ENCODE peak calls at places on chromosomes 6 and 20, in nine cellular contexts. One of them, this sample, is unnamed.

GRCh38 chr20:40954521-40955165 is 74.0 kb upstream of the TOP1 start:
- DNase-seq in hepatocyte: no peak
- DNase-seq in HCT116: no peak
- DNase-seq in GM23338: no peak
- DNase-seq in neural progenitor cell: no peak
- DNase-seq in MM.1S: no peak
- DNase-seq in PC-3: no peak
- DNase-seq in OCI-LY7: no peak
- DNase-seq in SK-N-SH: no peak
- DNase-seq in this sample: no peak

GRCh38 chr6:11174245-11174616 is 58.2 kb downstream of the NEDD9 start:
- DNase-seq in hepatocyte: no peak
- DNase-seq in HCT116: no peak
- DNase-seq in GM23338: no peak
- DNase-seq in neural progenitor cell: no peak
- DNase-seq in MM.1S: no peak
- DNase-seq in PC-3: no peak
- DNase-seq in OCI-LY7: no peak
- DNase-seq in SK-N-SH: no peak
- DNase-seq in this sample: no peak

GRCh38 chr6:107386340-107386739 is 73.0 kb downstream of the PDSS2 start:
- DNase-seq in hepatocyte: no peak
- DNase-seq in HCT116: no peak
- DNase-seq in GM23338: no peak
- DNase-seq in neural progenitor cell: no peak
- DNase-seq in MM.1S: no peak
- DNase-seq in PC-3: peak; percentile 35
- DNase-seq in OCI-LY7: no peak
- DNase-seq in SK-N-SH: no peak
- DNase-seq in this sample: peak; percentile 27

GRCh38 chr6:70806086-70806485 is 138.4 kb downstream of the SMAP1 start:
- DNase-seq in hepatocyte: no peak
- DNase-seq in HCT116: no peak
- DNase-seq in GM23338: no peak
- DNase-seq in neural progenitor cell: peak; percentile 5
- DNase-seq in MM.1S: no peak
- DNase-seq in PC-3: no peak
- DNase-seq in OCI-LY7: no peak
- DNase-seq in SK-N-SH: no peak
- DNase-seq in this sample: no peak

GRCh38 chr20:59122377-59122932 is 41.2 kb upstream of the ZNF831 start:
- DNase-seq in hepatocyte: no peak
- DNase-seq in HCT116: no peak
- DNase-seq in GM23338: no peak
- DNase-seq in neural progenitor cell: peak; percentile 10
- DNase-seq in MM.1S: no peak
- DNase-seq in PC-3: no peak
- DNase-seq in OCI-LY7: peak; percentile 38
- DNase-seq in SK-N-SH: no peak
- DNase-seq in this sample: no peak

GRCh38 chr20:19631410-19631809 is 126.6 kb upstream of the RIN2 start:
- DNase-seq in hepatocyte: no peak
- DNase-seq in HCT116: no peak
- DNase-seq in GM23338: no peak
- DNase-seq in neural progenitor cell: no peak
- DNase-seq in MM.1S: no peak
- DNase-seq in PC-3: no peak
- DNase-seq in OCI-LY7: no peak
- DNase-seq in SK-N-SH: no peak
- DNase-seq in this sample: no peak

GRCh38 chr20:33096921-33097320 is 17.5 kb downstream of the BPIFB4 start:
- DNase-seq in hepatocyte: no peak
- DNase-seq in HCT116: no peak
- DNase-seq in GM23338: no peak
- DNase-seq in neural progenitor cell: no peak
- DNase-seq in MM.1S: no peak
- DNase-seq in PC-3: no peak
- DNase-seq in OCI-LY7: no peak
- DNase-seq in SK-N-SH: no peak
- DNase-seq in this sample: no peak

GRCh38 chr20:48531505-48531904 is 296.3 kb downstream of the PREX1 start:
- DNase-seq in hepatocyte: no peak
- DNase-seq in HCT116: no peak
- DNase-seq in GM23338: no peak
- DNase-seq in neural progenitor cell: no peak
- DNase-seq in MM.1S: no peak
- DNase-seq in PC-3: no peak
- DNase-seq in OCI-LY7: no peak
- DNase-seq in SK-N-SH: no peak
- DNase-seq in this sample: no peak

GRCh38 chr6:43983191-43983590 is 144.1 kb downstream of the MRPL14 start:
- DNase-seq in hepatocyte: no peak
- DNase-seq in HCT116: no peak
- DNase-seq in GM23338: no peak
- DNase-seq in neural progenitor cell: no peak
- DNase-seq in MM.1S: no peak
- DNase-seq in PC-3: no peak
- DNase-seq in OCI-LY7: no peak
- DNase-seq in SK-N-SH: peak; percentile 11
- DNase-seq in this sample: no peak

GRCh38 chr6:141123497-141123896 is 1009.2 kb upstream of the GJE1 start:
- DNase-seq in hepatocyte: no peak
- DNase-seq in HCT116: no peak
- DNase-seq in GM23338: no peak
- DNase-seq in neural progenitor cell: no peak
- DNase-seq in MM.1S: no peak
- DNase-seq in PC-3: no peak
- DNase-seq in OCI-LY7: no peak
- DNase-seq in SK-N-SH: no peak
- DNase-seq in this sample: no peak

GRCh38 chr20:60378620-60379019 is 420.4 kb downstream of the CDH26 start:
- DNase-seq in hepatocyte: no peak
- DNase-seq in HCT116: no peak
- DNase-seq in GM23338: no peak
- DNase-seq in neural progenitor cell: no peak
- DNase-seq in MM.1S: no peak
- DNase-seq in PC-3: no peak
- DNase-seq in OCI-LY7: no peak
- DNase-seq in SK-N-SH: no peak
- DNase-seq in this sample: no peak

DNA sequence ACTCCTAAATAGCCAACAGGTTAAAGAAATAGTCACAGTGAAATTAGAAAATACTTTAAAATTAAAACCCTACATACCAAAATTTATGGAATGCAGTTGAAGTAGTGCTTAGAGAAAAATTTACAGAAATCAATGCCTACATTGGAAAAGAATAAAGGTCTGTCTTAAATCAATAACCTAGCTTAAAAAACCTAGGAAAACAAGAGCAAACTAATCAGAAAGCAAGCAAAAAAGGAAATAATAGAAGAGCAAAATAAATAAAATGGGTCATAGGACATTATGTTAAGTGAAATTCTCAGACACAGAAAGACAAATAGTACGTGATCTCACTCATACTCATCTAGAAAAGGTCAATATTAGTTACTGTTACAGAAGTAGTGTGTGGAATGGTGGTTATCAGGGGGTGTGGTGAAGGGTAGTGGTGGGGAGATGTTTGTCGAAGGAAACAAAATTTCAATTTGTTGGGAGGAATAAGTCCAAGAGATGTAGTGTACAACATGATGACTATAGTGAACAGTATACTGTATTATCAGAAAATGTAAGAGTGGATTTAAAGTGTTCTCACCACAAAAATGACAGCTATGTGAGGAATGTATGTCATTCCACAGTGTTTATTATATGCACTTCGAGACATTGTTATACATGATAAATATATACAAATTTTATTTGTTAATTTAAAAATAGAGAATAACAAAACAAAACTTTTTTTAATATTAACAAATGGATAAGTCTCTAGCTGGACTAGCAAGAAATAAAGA is 423.6 kb downstream of the CDH26 start:
- DNase-seq in hepatocyte: no peak
- DNase-seq in HCT116: no peak
- DNase-seq in GM23338: no peak
- DNase-seq in neural progenitor cell: no peak
- DNase-seq in MM.1S: no peak
- DNase-seq in PC-3: peak; percentile 3
- DNase-seq in OCI-LY7: no peak
- DNase-seq in SK-N-SH: no peak
- DNase-seq in this sample: no peak
- TF ChIP-seq EZH2phosphoT487 in hepatocyte: no peak
- TF ChIP-seq EZH2phosphoT487 in HCT116: no peak
- TF ChIP-seq EZH2phosphoT487 in GM23338: no peak
- TF ChIP-seq EZH2phosphoT487 in neural progenitor cell: no peak
- TF ChIP-seq EZH2phosphoT487 in MM.1S: no peak
- TF ChIP-seq EZH2phosphoT487 in PC-3: no peak
- TF ChIP-seq EZH2phosphoT487 in OCI-LY7: no peak
- TF ChIP-seq EZH2phosphoT487 in SK-N-SH: no peak
- TF ChIP-seq EZH2phosphoT487 in this sample: no peak

DNA sequence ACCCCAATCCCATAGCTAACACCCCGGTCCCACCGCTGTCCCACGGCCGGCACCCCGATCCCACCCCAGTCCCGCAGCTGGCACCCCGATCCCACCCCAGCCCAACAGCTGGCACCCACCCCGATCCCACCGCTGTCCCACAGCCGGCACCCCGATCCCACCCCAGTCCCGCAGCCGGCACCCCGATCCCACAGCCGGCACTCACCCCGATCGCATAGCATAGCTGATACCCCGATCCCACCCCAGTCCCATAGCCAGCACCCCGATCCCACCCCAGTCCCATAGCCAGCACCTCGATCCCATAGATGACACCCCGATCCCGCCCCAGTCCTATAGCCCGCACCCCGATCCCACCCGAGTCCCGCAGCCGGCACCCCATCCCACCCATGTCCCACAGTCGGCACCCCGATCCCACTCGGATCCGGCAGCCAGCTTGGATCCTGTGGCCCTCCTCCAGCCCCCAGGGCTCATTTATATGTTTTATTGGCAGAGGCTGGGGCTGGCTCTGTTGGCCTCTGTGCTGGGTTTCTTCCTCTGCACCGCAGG is 872 bp upstream of the GMEB2 start:
- DNase-seq in hepatocyte: no peak
- DNase-seq in HCT116: no peak
- DNase-seq in GM23338: no peak
- DNase-seq in neural progenitor cell: no peak
- DNase-seq in MM.1S: no peak
- DNase-seq in PC-3: no peak
- DNase-seq in OCI-LY7: no peak
- DNase-seq in SK-N-SH: no peak
- DNase-seq in this sample: no peak
- H2AFZ ChIP-seq in hepatocyte: no peak overlapping the region
- H2AFZ ChIP-seq in HCT116: no peak overlapping the region
- H2AFZ ChIP-seq in GM23338: no peak overlapping the region
- H2AFZ ChIP-seq in neural progenitor cell: no peak overlapping the region
- H2AFZ ChIP-seq in MM.1S: peak overlapping the region; percentile 42
- H2AFZ ChIP-seq in PC-3: peak overlapping the region; percentile 82
- H2AFZ ChIP-seq in OCI-LY7: no peak overlapping the region
- H2AFZ ChIP-seq in SK-N-SH: no peak overlapping the region
- H2AFZ ChIP-seq in this sample: peak overlapping the region; percentile 79

GRCh38 chr6:13560651-13561044 is 13.8 kb upstream of the SIRT5 start:
- DNase-seq in hepatocyte: no peak
- DNase-seq in HCT116: peak; percentile 31
- DNase-seq in GM23338: peak; percentile 35
- DNase-seq in neural progenitor cell: peak; percentile 8
- DNase-seq in MM.1S: no peak
- DNase-seq in PC-3: no peak
- DNase-seq in OCI-LY7: no peak
- DNase-seq in SK-N-SH: no peak
- DNase-seq in this sample: no peak

GRCh38 chr6:13559251-13559650 is 15.2 kb upstream of the SIRT5 start:
- DNase-seq in hepatocyte: no peak
- DNase-seq in HCT116: no peak
- DNase-seq in GM23338: no peak
- DNase-seq in neural progenitor cell: no peak
- DNase-seq in MM.1S: no peak
- DNase-seq in PC-3: peak; percentile 16
- DNase-seq in OCI-LY7: no peak
- DNase-seq in SK-N-SH: peak; percentile 16
- DNase-seq in this sample: no peak

GRCh38 chr6:13559968-13560650 is 14.3 kb upstream of the SIRT5 start:
- DNase-seq in hepatocyte: no peak
- DNase-seq in HCT116: no peak
- DNase-seq in GM23338: no peak
- DNase-seq in neural progenitor cell: no peak
- DNase-seq in MM.1S: no peak
- DNase-seq in PC-3: peak; percentile 23
- DNase-seq in OCI-LY7: no peak
- DNase-seq in SK-N-SH: no peak
- DNase-seq in this sample: no peak

GRCh38 chr6:13561624-13562267 is 12.7 kb upstream of the SIRT5 start:
- DNase-seq in hepatocyte: no peak
- DNase-seq in HCT116: no peak
- DNase-seq in GM23338: no peak
- DNase-seq in neural progenitor cell: no peak
- DNase-seq in MM.1S: no peak
- DNase-seq in PC-3: no peak
- DNase-seq in OCI-LY7: no peak
- DNase-seq in SK-N-SH: no peak
- DNase-seq in this sample: no peak

DNA sequence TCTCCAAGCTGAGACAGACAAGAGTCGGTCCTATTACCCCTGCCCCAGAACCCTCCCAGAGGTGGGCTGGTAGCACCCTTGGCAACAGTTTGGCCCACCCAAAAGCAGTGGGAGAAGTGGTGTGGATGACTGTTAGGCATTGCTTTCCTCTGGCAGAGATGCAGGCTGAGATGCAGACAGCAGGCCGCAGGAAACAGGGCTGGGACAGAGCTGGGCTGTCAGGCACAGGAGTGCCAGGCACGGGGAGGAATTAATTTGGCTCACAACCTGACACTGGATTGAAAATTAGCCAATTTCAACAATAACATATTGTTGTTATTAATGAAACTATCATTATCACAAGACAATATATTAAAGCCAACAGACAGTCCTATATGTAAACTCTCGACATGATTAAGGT is 15.7 kb upstream of the SIRT5 start:
- DNase-seq in hepatocyte: no peak
- DNase-seq in HCT116: no peak
- DNase-seq in GM23338: no peak
- DNase-seq in neural progenitor cell: no peak
- DNase-seq in MM.1S: no peak
- DNase-seq in PC-3: no peak
- DNase-seq in OCI-LY7: no peak
- DNase-seq in SK-N-SH: no peak
- DNase-seq in this sample: no peak
- H3K27ac ChIP-seq in hepatocyte: peak overlapping the region; percentile 27
- H3K27ac ChIP-seq in HCT116: no peak overlapping the region
- H3K27ac ChIP-seq in GM23338: no peak overlapping the region
- H3K27ac ChIP-seq in neural progenitor cell: no peak overlapping the region
- H3K27ac ChIP-seq in MM.1S: no peak overlapping the region
- H3K27ac ChIP-seq in PC-3: no peak overlapping the region
- H3K27ac ChIP-seq in OCI-LY7: no peak overlapping the region
- H3K27ac ChIP-seq in SK-N-SH: no peak overlapping the region
- H3K27ac ChIP-seq in this sample: no peak overlapping the region

DNA sequence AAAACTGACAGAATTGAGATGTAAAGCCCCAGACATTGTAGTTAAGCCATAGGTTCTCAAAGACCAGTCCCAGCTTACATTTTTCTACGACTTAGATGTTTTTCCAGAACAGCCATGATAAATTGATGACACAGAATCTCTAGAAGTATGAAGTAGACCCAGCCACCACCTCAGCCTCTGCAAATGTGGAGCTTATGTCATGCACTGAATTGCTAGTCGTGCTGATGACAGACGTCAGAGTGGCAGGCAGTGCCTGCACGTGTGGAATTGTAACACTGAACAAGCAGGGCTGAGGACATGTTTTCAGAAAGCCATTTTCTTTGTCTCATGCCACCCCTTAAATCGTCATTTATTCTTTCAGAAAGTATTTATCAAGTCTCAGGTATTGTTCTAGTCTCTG is 72.4 kb upstream of the TMEM181 start:
- DNase-seq in hepatocyte: no peak
- DNase-seq in HCT116: no peak
- DNase-seq in GM23338: no peak
- DNase-seq in neural progenitor cell: no peak
- DNase-seq in MM.1S: no peak
- DNase-seq in PC-3: no peak
- DNase-seq in OCI-LY7: no peak
- DNase-seq in SK-N-SH: no peak
- DNase-seq in this sample: peak; percentile 68
- TF ChIP-seq EZH2phosphoT487 in hepatocyte: no peak
- TF ChIP-seq EZH2phosphoT487 in HCT116: no peak
- TF ChIP-seq EZH2phosphoT487 in GM23338: no peak
- TF ChIP-seq EZH2phosphoT487 in neural progenitor cell: no peak
- TF ChIP-seq EZH2phosphoT487 in MM.1S: no peak
- TF ChIP-seq EZH2phosphoT487 in PC-3: no peak
- TF ChIP-seq EZH2phosphoT487 in OCI-LY7: no peak
- TF ChIP-seq EZH2phosphoT487 in SK-N-SH: no peak
- TF ChIP-seq EZH2phosphoT487 in this sample: no peak

This sample was measured in GM23248.